ENCODE peak calls at places on chromosomes 1 and 21, in four cellular contexts. L is K562, V is GM12891, J is GM12878. H is an unnamed sample.

GRCh38 chr1:70504176-70504820 is 93.2 kb downstream of the CTH start:
- DNase-seq in L (peak), V (peak), J (peak), H (no peak)

GRCh38 chr1:30615816-30616590 is 107.4 kb downstream of the MATN1 start:
- DNase-seq in L (no peak), J (no peak), V (no peak), H (no peak)

GRCh38 chr1:151713044-151713443 is 3.6 kb downstream of the CELF3 start:
- DNase-seq in J (no peak), L (no peak), V (no peak), H (no peak)

GRCh38 chr1:30322859-30323257 is 400.5 kb downstream of the MATN1 start:
- DNase-seq in L (no peak), J (no peak), V (no peak), H (no peak)

GRCh38 chr1:118809586-118809985 is 178.6 kb downstream of the TBX15 start:
- DNase-seq in J (no peak), L (no peak), V (no peak), H (no peak)

GRCh38 chr1:113783254-113784103 is 24.2 kb upstream of the PHTF1 start:
- DNase-seq in L (no peak), V (no peak), J (peak), H (peak)

GRCh38 chr1:11617314-11617713 is 36.9 kb downstream of the FBXO2 start:
- DNase-seq in V (no peak), J (no peak), L (no peak), H (no peak)

GRCh38 chr21:35624896-35625295 is 435.4 kb downstream of the SETD4 start:
- DNase-seq in V (no peak), L (no peak), J (no peak), H (no peak)

GRCh38 chr1:183635112-183635605 is 424 bp downstream of the ARPC5 start:
- DNase-seq in L (peak), J (no peak), V (no peak), H (peak)

GRCh38 chr1:210654176-210654786 is 325.6 kb downstream of the HHAT start:
- DNase-seq in V (no peak), J (no peak), L (no peak), H (no peak)

GRCh38 chr1:179820216-179820970 is 57.2 kb downstream of the TOR1AIP2 start:
- DNase-seq in J (no peak), L (no peak), V (no peak), H (peak)

GRCh38 chr1:54163051-54163450 is 10.3 kb upstream of the CDCP2 start:
- DNase-seq in V (no peak), L (peak), J (no peak), H (no peak)

GRCh38 chr1:9865745-9866144 is 42.0 kb upstream of the CLSTN1 start:
- DNase-seq in L (no peak), V (no peak), J (no peak), H (no peak)

GRCh38 chr1:15442119-15442518 is 3.9 kb downstream of the CTRC start:
- DNase-seq in L (no peak), J (no peak), V (no peak), H (no peak)

GRCh38 chr1:116328671-116329070 is 44.4 kb upstream of the ATP1A1 start:
- DNase-seq in V (no peak), L (no peak), J (no peak), H (no peak)

GRCh38 chr1:9826087-9826486 is 2.3 kb upstream of the CLSTN1 start:
- DNase-seq in L (no peak), V (no peak), J (no peak), H (no peak)

GRCh38 chr1:210234254-210234747 is 1.7 kb downstream of the SERTAD4 start:
- DNase-seq in J (no peak), L (no peak), V (no peak), H (no peak)

GRCh38 chr1:51833700-51834099 is 44.8 kb downstream of the NRDC start:
- DNase-seq in V (no peak), J (no peak), L (no peak), H (no peak)

GRCh38 chr1:50959303-50959912 is 659 bp downstream of the FAF1 start:
- DNase-seq in V (no peak), L (peak), J (no peak), H (no peak)

GRCh38 chr21:46065993-46066842 is 31.7 kb upstream of the COL6A2 start:
- DNase-seq in L (no peak), J (no peak), V (no peak), H (no peak)
- TF ChIP-seq SPI1 in L (no peak), J (no peak), V (no peak), H (no peak)

DNA sequence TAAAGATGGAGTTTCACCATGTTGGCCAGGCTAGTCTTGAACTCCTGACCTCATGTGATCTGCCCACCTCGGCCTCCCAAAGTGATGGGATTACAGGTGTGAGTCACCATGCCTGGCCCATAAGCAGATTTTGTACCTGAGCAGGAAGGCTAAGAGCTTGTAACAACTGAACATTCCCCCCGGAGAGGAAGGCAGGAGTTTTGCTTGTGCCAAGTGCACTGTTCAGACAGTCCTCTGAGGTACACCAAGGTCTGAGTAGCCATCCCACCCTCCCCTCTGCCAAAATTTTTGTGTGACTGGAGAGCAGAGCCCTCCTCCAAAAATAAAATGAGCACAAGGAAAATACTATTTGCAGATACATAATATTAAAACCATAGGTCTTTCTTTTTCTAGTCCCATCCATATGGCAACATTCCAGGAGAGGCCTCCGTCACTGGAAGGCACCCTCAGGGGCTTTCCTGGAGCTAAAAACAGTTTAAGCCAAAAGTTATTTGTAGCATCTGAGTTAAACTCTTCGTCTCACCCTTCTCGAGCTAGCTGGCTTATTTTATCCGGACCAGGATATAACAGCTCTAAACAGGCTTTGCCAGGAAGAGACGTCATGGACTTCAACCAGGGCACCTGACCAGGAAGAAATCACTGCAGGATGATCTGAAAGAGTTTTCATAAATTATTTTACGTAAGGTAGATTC is 27.2 kb downstream of the CAPN2 start:
- DNase-seq in L (no peak), J (no peak), V (no peak), H (no peak)
- TF ChIP-seq POLR2AphosphoS5 in L (no peak), J (no peak), V (no peak), H (no peak)

GRCh38 chr1:101259744-101260148 is 22.9 kb downstream of the S1PR1 start:
- DNase-seq in V (no peak), L (no peak), J (no peak), H (peak)
- TF ChIP-seq SPI1 in V (no peak), L (peak), J (no peak), H (peak)

GRCh38 chr1:53145619-53145941 is 3.1 kb upstream of the SLC1A7 start:
- DNase-seq in L (no peak), V (no peak), J (no peak), H (no peak)

GRCh38 chr1:53144201-53144600 is 1.8 kb upstream of the SLC1A7 start:
- DNase-seq in L (no peak), V (no peak), J (no peak), H (no peak)

GRCh38 chr1:53145051-53145600 is 2.7 kb upstream of the SLC1A7 start:
- DNase-seq in L (no peak), J (no peak), V (no peak), H (no peak)

GRCh38 chr1:53147171-53147570 is 4.7 kb upstream of the SLC1A7 start:
- DNase-seq in L (no peak), J (no peak), V (no peak), H (no peak)

DNA sequence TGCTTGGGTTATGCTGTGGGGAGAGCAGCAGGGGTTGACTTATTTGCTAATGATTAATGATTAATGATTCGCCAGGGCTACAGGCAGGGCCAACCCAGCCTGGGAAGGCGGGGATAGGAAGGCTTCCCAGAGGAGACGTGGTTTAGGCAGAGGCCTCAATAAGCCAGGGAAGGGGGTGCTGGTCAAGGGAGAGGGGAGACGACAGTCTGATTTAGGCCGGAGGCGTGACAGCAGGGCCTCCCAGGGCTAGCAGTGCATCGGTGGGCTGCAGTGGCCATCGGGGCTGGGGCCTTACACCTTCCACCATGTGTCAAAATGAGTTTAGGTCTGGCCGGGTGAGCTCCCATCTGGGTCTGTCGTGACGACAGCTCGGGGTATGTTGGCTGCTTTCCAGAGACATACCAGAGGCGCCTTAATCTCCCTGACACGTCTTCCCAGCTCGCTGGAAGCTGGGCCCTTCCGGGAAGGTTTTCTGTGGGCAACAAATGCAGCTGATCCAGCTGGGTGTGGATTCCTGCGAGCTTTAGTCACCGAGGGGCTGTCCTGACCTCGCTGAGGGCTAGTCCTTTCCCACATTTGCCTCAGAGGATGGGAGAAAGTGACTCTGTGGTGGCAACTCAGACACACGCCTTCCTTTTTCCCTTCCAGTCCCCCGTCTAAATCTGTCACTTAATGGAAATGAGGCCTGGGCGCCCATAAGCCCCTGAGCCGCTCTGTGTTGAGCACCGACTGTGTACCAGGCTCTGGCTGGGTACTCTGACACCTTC is 3.7 kb upstream of the SLC1A7 start:
- DNase-seq in L (peak), V (no peak), J (no peak), H (no peak)
- TF ChIP-seq POLR2AphosphoS5 in L (no peak), V (no peak), J (no peak), H (no peak)

GRCh38 chr1:8303141-8303540 is 14.8 kb upstream of the SLC45A1 start:
- DNase-seq in L (no peak), V (no peak), J (no peak), H (no peak)
- TF ChIP-seq SPI1 in L (no peak), V (no peak), J (no peak), H (no peak)

DNA sequence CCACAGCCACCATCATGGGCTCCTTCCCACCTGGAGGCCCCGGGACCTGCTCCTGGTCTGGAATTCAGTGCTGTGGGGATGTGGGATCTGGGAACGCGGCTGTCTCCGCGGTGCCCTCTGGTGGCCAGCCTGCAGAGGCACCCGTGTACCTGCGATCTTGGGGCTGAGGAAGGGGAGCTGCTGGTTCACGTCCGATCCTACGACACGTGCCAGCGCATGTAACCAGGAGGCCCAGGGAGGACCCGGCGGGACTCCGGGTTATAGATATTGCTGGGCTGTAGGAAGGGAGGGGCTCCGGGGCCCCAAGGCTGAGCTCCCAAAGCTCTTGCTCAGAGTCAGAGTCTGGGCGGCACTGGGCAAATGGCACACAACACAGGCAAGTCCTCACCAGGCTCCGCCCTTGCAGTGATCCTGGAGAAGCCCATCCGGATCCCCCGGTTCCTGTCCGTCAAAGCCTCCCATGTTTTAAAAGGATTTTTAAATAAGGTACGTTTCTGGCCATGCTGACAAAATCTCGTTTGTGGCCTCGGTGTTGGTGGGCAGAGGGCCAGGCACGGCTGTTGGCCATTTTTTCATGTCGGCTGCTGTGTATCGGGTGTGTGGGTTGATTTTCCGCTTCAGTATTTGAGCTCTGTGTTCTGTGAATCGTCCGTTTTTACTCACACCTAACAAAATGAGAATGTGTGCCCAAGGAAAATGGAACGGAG is 20.1 kb downstream of the FAAP20 start:
- DNase-seq in V (peak), J (no peak), L (peak), H (peak)
- TF ChIP-seq POLR2AphosphoS5 in V (no peak), J (no peak), L (no peak), H (no peak)

GRCh38 chr1:84692391-84692790 is 2.1 kb upstream of the SSX2IP start:
- DNase-seq in V (no peak), J (no peak), L (no peak), H (no peak)

GRCh38 chr1:84693774-84694173 is 3.5 kb upstream of the SSX2IP start:
- DNase-seq in V (no peak), L (no peak), J (no peak), H (no peak)

GRCh38 chr1:84690397-84691138 is at the start of gene SSX2IP:
- DNase-seq in V (peak), J (peak), L (peak), H (peak)

GRCh38 chr1:84691139-84691783 is 1.0 kb upstream of the SSX2IP start:
- DNase-seq in L (no peak), J (no peak), V (no peak), H (no peak)

DNA sequence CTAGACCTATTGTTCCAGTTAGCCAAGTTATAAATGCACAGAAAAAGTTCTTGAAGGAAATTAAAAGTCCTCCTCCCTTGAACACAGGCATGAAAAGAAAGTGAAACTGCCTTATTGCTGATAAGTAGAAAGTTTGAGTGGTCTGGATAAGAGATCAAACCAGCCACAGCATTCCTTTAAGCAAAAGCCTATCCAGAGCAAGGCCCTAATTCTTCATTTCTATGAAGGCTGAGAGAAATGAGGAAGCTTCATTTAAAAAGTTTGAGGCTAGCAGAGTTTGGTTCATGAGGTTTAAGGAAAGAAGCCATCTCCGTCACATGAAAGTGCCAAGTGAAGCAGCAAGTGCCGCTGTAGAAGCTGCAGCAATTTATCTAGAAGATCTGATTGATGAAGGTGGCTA is 2.7 kb upstream of the SSX2IP start:
- DNase-seq in V (no peak), L (no peak), J (no peak), H (peak)
- TF ChIP-seq SPI1 in V (no peak), L (no peak), J (no peak), H (no peak)

GRCh38 chr1:66210653-66211052 is 323.3 kb upstream of the SGIP1 start:
- DNase-seq in V (no peak), J (no peak), L (no peak), H (no peak)

GRCh38 chr1:66208631-66209030 is 325.3 kb upstream of the SGIP1 start:
- DNase-seq in L (no peak), J (no peak), V (no peak), H (no peak)

GRCh38 chr1:66211521-66211920 is 322.4 kb upstream of the SGIP1 start:
- DNase-seq in L (no peak), J (no peak), V (no peak), H (no peak)

GRCh38 chr1:66206563-66207154 is 327.3 kb upstream of the SGIP1 start:
- DNase-seq in L (no peak), V (no peak), J (no peak), H (no peak)

GRCh38 chr1:66207484-66207883 is 326.5 kb upstream of the SGIP1 start:
- DNase-seq in L (no peak), V (no peak), J (no peak), H (no peak)
- TF ChIP-seq POLR2AphosphoS5 in L (no peak), V (no peak), J (no peak), H (no peak)

H was measured in HL-60.